ENCODE peak calls at places on chromosomes 3 and 15, in four cellular contexts. P is IMR-90, B is mesendoderm, R is H1. F is an unnamed sample.

GRCh38 chr15:74300057-74300620 is 64.0 kb downstream of the CCDC33 start:
- DNase-seq in B (peak), P (no peak), R (no peak), F (peak)

GRCh38 chr15:81338422-81339007 is 14.6 kb upstream of the STARD5 start:
- DNase-seq in B (no peak), R (no peak), P (peak), F (no peak)

GRCh38 chr3:161559177-161559998 is 62.8 kb downstream of the OTOL1 start:
- DNase-seq in B (peak), R (peak), P (peak), F (no peak)

GRCh38 chr3:100041328-100041749 is 73.0 kb downstream of the FILIP1L start:
- DNase-seq in P (peak), R (no peak), B (peak), F (no peak)

GRCh38 chr3:79247367-79248103 is 520.3 kb downstream of the ROBO1 start:
- DNase-seq in B (no peak), P (peak), R (no peak), F (no peak)

GRCh38 chr3:44439499-44440295 is 37.8 kb downstream of the ZNF445 start:
- DNase-seq in R (no peak), P (peak), B (no peak), F (no peak)

GRCh38 chr15:77798151-77798550 is 165.4 kb upstream of the LINGO1 start:
- DNase-seq in R (no peak), B (no peak), P (no peak), F (no peak)

GRCh38 chr3:133662256-133662773 is 574 bp upstream of the TOPBP1 start:
- DNase-seq in B (peak), P (peak), R (no peak), F (peak)

GRCh38 chr3:9957214-9957613 is 5.0 kb upstream of the PRRT3 start:
- DNase-seq in R (no peak), B (no peak), P (peak), F (peak)

GRCh38 chr3:9951598-9951961 is 628 bp downstream of the PRRT3 start:
- DNase-seq in P (no peak), B (no peak), R (no peak), F (no peak)

GRCh38 chr3:9951962-9952805 is at the start of gene PRRT3:
- DNase-seq in R (no peak), P (peak), B (peak), F (peak)

GRCh38 chr3:9955611-9956352 is 3.6 kb upstream of the PRRT3 start:
- DNase-seq in B (no peak), P (no peak), R (no peak), F (peak)

DNA sequence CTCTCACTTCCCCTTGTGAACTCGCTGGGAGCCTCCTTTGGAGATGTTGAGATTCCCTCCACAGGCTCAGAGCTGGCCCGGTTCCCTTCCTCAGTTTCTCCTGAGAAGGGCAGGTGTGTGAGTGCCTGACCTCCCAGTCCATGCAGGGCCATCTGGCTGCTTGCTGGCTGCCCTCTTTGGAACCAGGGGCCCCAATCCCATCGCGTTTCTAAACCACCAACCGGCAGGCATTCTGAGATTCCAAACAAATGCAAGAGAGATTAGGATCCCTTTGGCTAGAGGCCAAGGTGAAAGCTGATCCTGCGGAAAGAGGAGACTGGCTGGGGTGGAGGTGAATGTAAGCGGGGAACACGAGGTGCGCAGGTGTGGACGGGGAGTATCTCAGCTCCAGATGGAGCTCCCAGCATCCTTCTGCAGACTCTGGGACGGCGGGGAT is 2.9 kb upstream of the PRRT3 start:
- DNase-seq in P (peak), R (no peak), B (peak), F (peak)
- H3K56ac ChIP-seq in P (no peak), R (no peak), B (no peak), F (no peak)

DNA sequence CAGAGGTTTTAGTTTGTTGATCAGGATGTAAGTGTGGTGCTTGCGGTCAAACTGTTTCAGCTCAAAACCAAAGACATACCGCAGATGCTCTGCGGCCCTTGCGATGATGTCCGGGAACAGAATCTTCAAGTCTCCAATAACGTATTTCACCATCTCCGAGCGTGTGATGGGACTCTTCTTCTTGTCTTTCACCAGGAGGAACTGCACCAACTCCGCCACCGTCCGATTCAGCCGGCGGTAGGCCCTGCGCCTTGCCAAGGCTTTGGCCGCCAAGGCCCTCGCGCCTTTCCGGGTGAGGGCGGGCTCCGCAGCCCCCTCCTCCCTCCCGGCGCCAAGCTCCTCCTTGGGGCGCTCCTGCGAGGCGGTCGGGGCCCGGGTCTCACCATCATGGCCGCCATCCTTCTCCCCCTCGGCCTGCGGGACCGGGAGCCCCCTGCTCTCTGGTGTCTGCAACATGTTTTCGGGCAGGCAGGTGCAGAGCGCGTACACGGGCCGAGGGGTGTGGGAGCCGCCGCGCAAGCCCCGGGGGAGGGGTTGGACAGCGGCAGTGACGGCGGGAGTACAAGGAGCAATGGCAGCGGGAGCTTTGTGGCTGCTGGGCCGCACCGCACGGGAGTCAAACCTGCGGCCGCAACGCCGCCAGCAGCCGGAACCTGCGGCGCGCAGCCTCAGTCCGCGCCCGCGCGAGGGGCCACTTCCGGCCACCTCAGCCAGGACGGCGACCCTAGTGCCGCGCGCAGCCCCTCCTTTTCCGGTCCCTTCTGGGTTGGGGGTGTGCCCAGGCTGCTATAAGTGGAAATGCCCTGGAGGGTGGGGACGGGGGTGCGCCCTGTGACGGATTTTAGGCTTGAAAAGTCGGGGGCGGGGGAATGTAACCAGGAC is at the start of gene MAGEF1:
- DNase-seq in P (peak), B (peak), R (peak), F (peak)
- H2BK5ac ChIP-seq in P (peak), B (peak), R (peak), F (no peak)

DNA sequence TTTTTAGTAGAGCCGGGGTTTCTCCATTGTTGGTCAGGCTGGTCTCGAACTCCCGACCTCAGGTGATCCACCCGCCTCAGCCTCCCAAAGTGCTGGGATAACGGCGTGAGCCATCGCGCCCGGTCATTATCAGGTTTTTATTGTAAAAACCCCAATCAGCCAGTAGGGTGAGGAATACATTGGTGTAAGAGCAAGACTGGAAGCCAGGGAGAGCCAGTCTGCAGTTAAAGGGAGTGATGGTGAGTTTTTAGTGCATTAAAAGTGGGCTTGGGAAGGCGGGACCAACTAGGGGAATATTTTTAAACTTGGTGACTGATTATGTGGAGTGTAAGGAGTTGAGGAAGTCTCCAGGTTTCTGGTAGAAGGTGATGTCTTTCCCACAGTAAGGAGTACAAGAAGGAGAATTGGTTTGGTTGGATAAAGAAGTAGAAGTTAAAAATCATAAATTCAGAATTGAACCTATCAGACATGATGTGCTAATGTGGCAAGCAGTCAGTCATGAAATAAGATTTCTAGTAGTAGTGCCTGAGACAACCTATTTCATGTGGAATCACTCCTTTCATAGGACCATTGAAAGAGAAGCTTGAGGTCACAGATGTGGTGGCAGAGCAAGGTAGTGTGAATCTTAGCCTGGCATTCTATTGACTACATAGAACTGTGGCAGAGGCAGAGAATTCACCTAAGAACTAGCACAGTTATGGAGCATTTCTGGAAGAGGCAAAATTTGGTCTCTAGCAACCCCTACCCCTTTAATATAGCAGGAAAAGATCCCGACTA is 2.4 kb upstream of the DCBLD2 start:
- DNase-seq in P (no peak), R (no peak), B (peak), F (peak)
- H3K9ac ChIP-seq in P (no peak), R (no peak), B (no peak), F (no peak)

GRCh38 chr15:95522533-95522932 is 808.0 kb upstream of the NR2F2 start:
- DNase-seq in P (peak), R (no peak), B (no peak), F (no peak)
- H3K56ac ChIP-seq in P (no peak), R (no peak), B (no peak), F (no peak)

DNA sequence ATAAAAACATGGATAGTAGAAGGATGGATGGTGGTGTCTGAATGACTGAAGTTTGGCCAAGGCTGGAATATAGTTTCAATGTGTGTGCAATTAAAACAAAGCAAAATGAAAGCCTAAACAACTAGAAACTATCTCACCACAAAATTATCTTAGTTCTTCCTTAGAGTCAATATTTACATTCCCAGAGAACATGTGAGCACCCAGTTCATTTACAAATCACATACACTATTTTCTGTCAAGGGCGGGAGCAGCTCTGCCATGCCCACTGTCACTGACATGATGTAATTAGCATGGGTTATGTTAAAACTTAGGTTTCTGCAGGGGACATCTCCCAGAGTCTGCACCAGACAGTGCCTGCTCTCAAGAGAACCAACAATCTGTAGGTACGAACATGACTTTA is 65.0 kb downstream of the PDZRN3 start:
- DNase-seq in R (no peak), P (peak), B (no peak), F (no peak)
- H2BK5ac ChIP-seq in R (no peak), P (no peak), B (no peak), F (no peak)

DNA sequence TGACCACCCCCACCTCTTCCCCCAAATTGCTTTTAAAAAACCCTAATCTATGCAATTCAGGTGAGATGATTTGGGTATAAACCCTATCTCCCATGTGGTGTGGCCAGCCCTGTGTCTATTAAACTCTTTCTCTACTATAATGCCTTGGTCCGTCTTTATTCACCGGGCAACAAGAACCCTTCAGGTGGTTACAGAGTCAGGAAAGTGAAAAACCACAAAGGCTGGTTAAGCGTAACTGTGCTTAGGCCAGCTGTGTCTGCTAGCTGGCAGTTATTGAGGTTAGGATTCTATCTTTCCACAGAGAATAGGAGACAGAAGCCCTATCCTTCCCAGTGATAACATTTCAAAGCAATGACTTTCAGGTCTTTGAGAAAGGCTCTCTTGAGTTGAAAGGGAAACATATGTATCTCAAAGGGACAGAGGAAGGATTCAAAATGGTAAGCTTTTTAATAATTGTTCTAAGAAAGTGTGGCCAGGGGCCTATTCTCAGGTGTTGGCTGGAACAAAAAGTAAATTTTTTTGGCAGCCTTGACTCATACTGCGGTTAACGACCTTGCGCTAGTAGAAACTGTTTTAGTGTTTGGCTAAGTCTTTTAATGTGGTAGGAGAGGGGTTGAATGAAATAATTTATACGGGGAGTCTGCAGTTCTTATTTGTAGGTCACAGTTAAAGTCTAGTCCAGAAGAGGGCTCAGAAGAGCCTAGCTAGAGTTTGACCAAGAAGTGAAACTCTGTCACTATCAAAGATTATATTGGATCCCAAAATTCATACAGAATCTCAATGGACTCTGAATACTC is 89.0 kb downstream of the NPAP1 start:
- DNase-seq in B (peak), R (no peak), P (no peak), F (no peak)
- H3K9ac ChIP-seq in B (peak), R (no peak), P (no peak), F (no peak)

GRCh38 chr15:44779761-44780160 is 43.4 kb downstream of the TRIM69 start:
- DNase-seq in R (no peak), P (no peak), B (no peak), F (no peak)

GRCh38 chr15:44780608-44781007 is 44.3 kb downstream of the TRIM69 start:
- DNase-seq in P (no peak), R (no peak), B (no peak), F (no peak)

GRCh38 chr15:44781128-44781810 is 44.9 kb downstream of the TRIM69 start:
- DNase-seq in R (no peak), P (no peak), B (no peak), F (no peak)

DNA sequence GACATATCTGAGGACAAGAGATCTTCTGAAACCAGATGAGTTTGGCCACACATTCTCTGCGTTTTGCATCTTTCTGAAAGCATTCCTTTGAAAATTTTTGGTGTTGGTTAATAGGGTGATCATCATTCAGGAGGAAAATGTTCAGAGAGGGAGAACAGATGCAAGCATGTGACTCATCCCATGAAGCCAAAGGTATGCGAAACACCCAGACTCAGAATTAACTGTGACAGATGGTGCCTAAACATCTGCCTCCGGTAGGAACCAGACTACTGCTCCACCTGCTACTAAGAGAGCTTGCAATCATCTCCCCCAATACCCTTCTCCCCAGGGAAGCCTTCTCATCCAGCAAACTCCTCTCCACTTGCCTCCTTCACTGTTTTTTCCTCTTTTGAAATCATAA is 46.2 kb downstream of the TRIM69 start:
- DNase-seq in P (no peak), B (no peak), R (no peak), F (no peak)
- H3K56ac ChIP-seq in P (no peak), B (no peak), R (no peak), F (no peak)

GRCh38 chr3:52529376-52530333 is 4.0 kb downstream of the NT5DC2 start:
- DNase-seq in B (no peak), P (peak), R (no peak), F (no peak)
- H2BK5ac ChIP-seq in B (no peak), P (no peak), R (no peak), F (no peak)

DNA sequence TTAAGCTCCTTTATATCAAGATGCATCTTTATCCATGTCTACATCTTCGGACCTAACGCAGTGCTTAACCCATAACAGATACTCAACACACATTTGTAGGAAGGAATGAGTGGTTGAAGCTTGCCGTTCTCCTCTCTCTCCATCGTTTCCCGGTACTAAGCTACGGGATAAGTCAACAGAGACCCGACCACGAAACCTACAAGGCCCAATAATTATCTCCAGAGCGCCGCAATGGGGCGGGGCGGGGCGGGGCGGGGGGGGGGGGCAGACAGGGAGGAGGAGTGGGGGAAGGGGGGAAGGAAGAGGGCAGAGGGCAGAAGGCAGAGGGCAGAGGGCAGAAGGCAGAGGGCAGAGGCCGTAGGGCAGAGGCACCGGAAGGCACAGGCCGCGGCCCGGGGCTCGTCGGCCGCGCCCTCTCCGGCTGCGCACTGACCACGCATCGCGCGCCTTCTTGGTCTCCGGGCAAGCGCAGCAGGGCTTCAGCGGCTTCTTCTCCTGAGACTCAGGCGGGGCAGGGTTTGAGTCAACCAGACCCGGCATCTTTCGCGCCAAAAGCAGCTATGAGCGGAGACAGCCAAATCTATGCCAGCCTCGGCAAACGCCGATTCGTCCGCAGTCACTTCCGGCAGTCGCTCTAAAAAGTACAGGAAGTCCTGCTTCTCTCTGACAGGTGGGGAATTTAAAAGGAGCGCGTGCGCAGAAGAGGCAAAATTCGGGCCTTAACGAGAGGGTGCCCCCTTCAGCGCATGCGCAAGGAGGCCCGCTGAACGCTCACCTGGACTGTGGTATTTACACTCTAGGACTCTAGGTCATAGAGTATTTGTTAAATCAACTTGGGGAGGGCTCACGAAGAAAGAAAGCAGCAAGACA is at the start of gene COX17:
- DNase-seq in B (peak), P (peak), R (peak), F (peak)
- H3K9ac ChIP-seq in B (peak), P (peak), R (peak), F (peak)